ENCODE peak calls at places on chromosomes 1 and 21, in four cellular contexts. One of them, this sample, is unnamed.

GRCh38 chr1:84619383-84620093 is 45.3 kb upstream of the CTBS start:
- DNase-seq in cardiac muscle cell: peak; percentile 33
- DNase-seq in fibroblast of pulmonary artery: peak; percentile 84
- DNase-seq in RWPE2: no peak
- DNase-seq in this sample: peak; percentile 88

GRCh38 chr1:67270569-67270968 is 37.1 kb upstream of the IL12RB2 start:
- DNase-seq in cardiac muscle cell: no peak
- DNase-seq in RWPE2: no peak
- DNase-seq in fibroblast of pulmonary artery: no peak
- DNase-seq in this sample: no peak

GRCh38 chr1:240282061-240282830 is 190.6 kb downstream of the FMN2 start:
- DNase-seq in RWPE2: no peak
- DNase-seq in cardiac muscle cell: no peak
- DNase-seq in fibroblast of pulmonary artery: no peak
- DNase-seq in this sample: no peak

GRCh38 chr21:24514081-24514733 is 1093.1 kb downstream of the MRPL39 start:
- DNase-seq in fibroblast of pulmonary artery: peak; percentile 4
- DNase-seq in cardiac muscle cell: peak; percentile 5
- DNase-seq in RWPE2: no peak
- DNase-seq in this sample: no peak

GRCh38 chr21:43209575-43210453 is 41.0 kb downstream of the CRYAA start:
- DNase-seq in RWPE2: peak; percentile 55
- DNase-seq in cardiac muscle cell: no peak
- DNase-seq in fibroblast of pulmonary artery: peak; percentile 87
- DNase-seq in this sample: peak; percentile 56

GRCh38 chr1:3504823-3505155 is 50.3 kb downstream of the ARHGEF16 start:
- DNase-seq in cardiac muscle cell: no peak
- DNase-seq in fibroblast of pulmonary artery: no peak
- DNase-seq in RWPE2: no peak
- DNase-seq in this sample: peak; percentile 12

GRCh38 chr1:89918794-89919155 is 76.1 kb upstream of the ZNF326 start:
- DNase-seq in RWPE2: no peak
- DNase-seq in cardiac muscle cell: no peak
- DNase-seq in fibroblast of pulmonary artery: no peak
- DNase-seq in this sample: no peak

GRCh38 chr21:38793060-38793459 is 12.7 kb upstream of the ETS2 start:
- DNase-seq in fibroblast of pulmonary artery: no peak
- DNase-seq in RWPE2: no peak
- DNase-seq in cardiac muscle cell: no peak
- DNase-seq in this sample: no peak

GRCh38 chr1:53378932-53379661 is 51.2 kb upstream of the LRP8 start:
- DNase-seq in RWPE2: peak; percentile 15
- DNase-seq in fibroblast of pulmonary artery: no peak
- DNase-seq in cardiac muscle cell: no peak
- DNase-seq in this sample: no peak

GRCh38 chr1:28248273-28249012 is 10.9 kb upstream of the SESN2 start:
- DNase-seq in fibroblast of pulmonary artery: peak; percentile 90
- DNase-seq in cardiac muscle cell: peak; percentile 80
- DNase-seq in RWPE2: no peak
- DNase-seq in this sample: peak; percentile 82

GRCh38 chr1:61247881-61248752 is 165.8 kb downstream of the NFIA start:
- DNase-seq in cardiac muscle cell: no peak
- DNase-seq in fibroblast of pulmonary artery: peak; percentile 38
- DNase-seq in RWPE2: no peak
- DNase-seq in this sample: no peak

GRCh38 chr1:187877220-187877619 is 1048.5 kb downstream of the PLA2G4A start:
- DNase-seq in cardiac muscle cell: no peak
- DNase-seq in fibroblast of pulmonary artery: no peak
- DNase-seq in RWPE2: no peak
- DNase-seq in this sample: no peak

GRCh38 chr1:19700046-19700777 is 35.5 kb downstream of the HTR6 start:
- DNase-seq in fibroblast of pulmonary artery: no peak
- DNase-seq in cardiac muscle cell: no peak
- DNase-seq in RWPE2: no peak
- DNase-seq in this sample: no peak

GRCh38 chr1:175873290-175873689 is 129.9 kb upstream of the TNR start:
- DNase-seq in cardiac muscle cell: no peak
- DNase-seq in RWPE2: no peak
- DNase-seq in fibroblast of pulmonary artery: no peak
- DNase-seq in this sample: no peak

GRCh38 chr1:83819436-83819835 is 179.5 kb downstream of the TTLL7 start:
- DNase-seq in fibroblast of pulmonary artery: no peak
- DNase-seq in RWPE2: no peak
- DNase-seq in cardiac muscle cell: no peak
- DNase-seq in this sample: no peak

GRCh38 chr21:45336535-45336810 is 48.8 kb upstream of the POFUT2 start:
- DNase-seq in fibroblast of pulmonary artery: no peak
- DNase-seq in cardiac muscle cell: no peak
- DNase-seq in RWPE2: peak; percentile 8
- DNase-seq in this sample: no peak

GRCh38 chr1:85611856-85612255 is 31.3 kb downstream of the CCN1 start:
- DNase-seq in RWPE2: peak; percentile 95
- DNase-seq in cardiac muscle cell: peak; percentile 25
- DNase-seq in fibroblast of pulmonary artery: peak; percentile 99
- DNase-seq in this sample: peak; percentile 99

GRCh38 chr1:205500240-205501218 is 3.9 kb upstream of the CDK18 start:
- DNase-seq in fibroblast of pulmonary artery: peak; percentile 41
- DNase-seq in RWPE2: no peak
- DNase-seq in cardiac muscle cell: no peak
- DNase-seq in this sample: peak; percentile 31

GRCh38 chr1:74812180-74812541 is 79.2 kb downstream of the TYW3 start:
- DNase-seq in fibroblast of pulmonary artery: no peak
- DNase-seq in RWPE2: no peak
- DNase-seq in cardiac muscle cell: no peak
- DNase-seq in this sample: no peak

GRCh38 chr1:223240122-223240521 is 97.1 kb upstream of the TLR5 start:
- DNase-seq in RWPE2: no peak
- DNase-seq in fibroblast of pulmonary artery: no peak
- DNase-seq in cardiac muscle cell: no peak
- DNase-seq in this sample: no peak

GRCh38 chr1:44802306-44803061 is 2.3 kb downstream of the PLK3 start:
- DNase-seq in fibroblast of pulmonary artery: no peak
- DNase-seq in cardiac muscle cell: no peak
- DNase-seq in RWPE2: no peak
- DNase-seq in this sample: no peak

GRCh38 chr1:4837752-4838151 is 183.3 kb downstream of the AJAP1 start:
- DNase-seq in RWPE2: no peak
- DNase-seq in fibroblast of pulmonary artery: no peak
- DNase-seq in cardiac muscle cell: no peak
- DNase-seq in this sample: no peak

GRCh38 chr21:46294647-46295176 is 8.6 kb downstream of the YBEY start:
- DNase-seq in fibroblast of pulmonary artery: peak; percentile 55
- DNase-seq in cardiac muscle cell: no peak
- DNase-seq in RWPE2: no peak
- DNase-seq in this sample: peak; percentile 72

GRCh38 chr21:45412909-45413581 is 8.1 kb downstream of the COL18A1 start:
- DNase-seq in cardiac muscle cell: peak; percentile 55
- DNase-seq in RWPE2: peak; percentile 56
- DNase-seq in fibroblast of pulmonary artery: no peak
- DNase-seq in this sample: no peak

GRCh38 chr1:7549277-7549676 is 221.8 kb upstream of the VAMP3 start:
- DNase-seq in cardiac muscle cell: no peak
- DNase-seq in RWPE2: peak; percentile 81
- DNase-seq in fibroblast of pulmonary artery: peak; percentile 63
- DNase-seq in this sample: peak; percentile 73

GRCh38 chr21:42578761-42579415 is 65.2 kb downstream of the SLC37A1 start:
- DNase-seq in fibroblast of pulmonary artery: no peak
- DNase-seq in cardiac muscle cell: no peak
- DNase-seq in RWPE2: peak; percentile 29
- DNase-seq in this sample: no peak

GRCh38 chr1:66944330-66945274 is 19.8 kb downstream of the MIER1 start:
- DNase-seq in RWPE2: no peak
- DNase-seq in fibroblast of pulmonary artery: peak; percentile 80
- DNase-seq in cardiac muscle cell: no peak
- DNase-seq in this sample: peak; percentile 91

GRCh38 chr21:20661745-20662470 is 336.3 kb upstream of the NCAM2 start:
- DNase-seq in RWPE2: no peak
- DNase-seq in cardiac muscle cell: no peak
- DNase-seq in fibroblast of pulmonary artery: no peak
- DNase-seq in this sample: no peak

GRCh38 chr1:209302777-209303642 is 280.5 kb upstream of the CAMK1G start:
- DNase-seq in cardiac muscle cell: no peak
- DNase-seq in RWPE2: no peak
- DNase-seq in fibroblast of pulmonary artery: no peak
- DNase-seq in this sample: no peak

GRCh38 chr21:42289926-42290325 is 25.3 kb downstream of the TFF3 start:
- DNase-seq in RWPE2: no peak
- DNase-seq in fibroblast of pulmonary artery: no peak
- DNase-seq in cardiac muscle cell: no peak
- DNase-seq in this sample: no peak

GRCh38 chr1:6948416-6948815 is 163.2 kb downstream of the CAMTA1 start:
- DNase-seq in cardiac muscle cell: no peak
- DNase-seq in fibroblast of pulmonary artery: no peak
- DNase-seq in RWPE2: no peak
- DNase-seq in this sample: no peak

GRCh38 chr1:106222415-106222814 is 834.1 kb upstream of the PRMT6 start:
- DNase-seq in cardiac muscle cell: no peak
- DNase-seq in fibroblast of pulmonary artery: peak; percentile 42
- DNase-seq in RWPE2: no peak
- DNase-seq in this sample: peak; percentile 0

GRCh38 chr1:11729498-11730428 is 6.2 kb upstream of the AGTRAP start:
- DNase-seq in fibroblast of pulmonary artery: no peak
- DNase-seq in RWPE2: no peak
- DNase-seq in cardiac muscle cell: no peak
- DNase-seq in this sample: no peak

GRCh38 chr21:20253261-20253660 is 744.9 kb upstream of the NCAM2 start:
- DNase-seq in cardiac muscle cell: no peak
- DNase-seq in RWPE2: no peak
- DNase-seq in fibroblast of pulmonary artery: no peak
- DNase-seq in this sample: no peak

GRCh38 chr1:16046865-16047264 is 3.3 kb downstream of the CLCNKB start:
- DNase-seq in fibroblast of pulmonary artery: peak; percentile 13
- DNase-seq in cardiac muscle cell: no peak
- DNase-seq in RWPE2: no peak
- DNase-seq in this sample: no peak

GRCh38 chr1:109659997-109660755 is 4.3 kb downstream of the GSTM4 start:
- DNase-seq in RWPE2: no peak
- DNase-seq in cardiac muscle cell: no peak
- DNase-seq in fibroblast of pulmonary artery: no peak
- DNase-seq in this sample: no peak

GRCh38 chr1:43603004-43603403 is 46.9 kb upstream of the KDM4A start:
- DNase-seq in cardiac muscle cell: no peak
- DNase-seq in fibroblast of pulmonary artery: no peak
- DNase-seq in RWPE2: no peak
- DNase-seq in this sample: no peak

GRCh38 chr1:7940745-7941436 is at the start of gene TNFRSF9:
- DNase-seq in RWPE2: no peak
- DNase-seq in fibroblast of pulmonary artery: peak; percentile 54
- DNase-seq in cardiac muscle cell: no peak
- DNase-seq in this sample: peak; percentile 60

GRCh38 chr1:36986241-36986955 is 47.9 kb downstream of the GRIK3 start:
- DNase-seq in RWPE2: no peak
- DNase-seq in fibroblast of pulmonary artery: no peak
- DNase-seq in cardiac muscle cell: no peak
- DNase-seq in this sample: no peak

GRCh38 chr1:125087691-125088090 is 3902.9 kb downstream of the SRGAP2C start:
- DNase-seq in cardiac muscle cell: no peak
- DNase-seq in fibroblast of pulmonary artery: no peak
- DNase-seq in RWPE2: peak; percentile 25
- DNase-seq in this sample: no peak
- H3K4me3 ChIP-seq in cardiac muscle cell: no peak overlapping the region
- H3K4me3 ChIP-seq in fibroblast of pulmonary artery: no peak overlapping the region
- H3K4me3 ChIP-seq in RWPE2: no peak overlapping the region
- H3K4me3 ChIP-seq in this sample: no peak overlapping the region

DNA sequence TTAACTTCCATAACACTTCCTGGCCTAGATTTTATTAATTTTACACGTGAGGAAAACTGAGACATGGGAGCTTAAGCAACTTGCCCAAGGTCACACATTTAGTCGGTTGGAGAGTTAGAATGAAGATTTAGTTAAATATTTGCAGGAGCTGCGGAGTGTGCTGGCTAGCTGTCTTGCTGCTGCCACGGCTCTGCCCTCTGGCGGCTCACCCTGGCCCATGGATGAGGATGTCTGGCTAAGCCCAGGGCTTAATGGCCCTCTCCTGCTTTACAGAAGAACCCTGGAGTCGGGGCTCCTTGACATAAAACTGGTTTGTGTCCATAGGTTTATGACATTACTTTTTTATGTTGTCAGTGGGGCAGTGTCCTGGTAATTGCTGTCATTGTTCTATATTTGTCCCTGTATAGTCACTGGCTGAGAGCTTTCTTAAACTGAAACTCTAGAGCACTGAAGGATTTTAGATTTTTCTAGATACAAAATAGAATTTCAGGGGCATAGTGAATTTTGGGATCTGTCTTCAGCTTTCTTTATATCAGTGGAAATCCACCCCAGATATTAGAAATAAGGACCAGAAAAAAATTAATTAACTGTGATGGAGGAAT is 88.9 kb upstream of the WLS start:
- DNase-seq in cardiac muscle cell: peak; percentile 80
- DNase-seq in RWPE2: peak; percentile 64
- DNase-seq in fibroblast of pulmonary artery: peak; percentile 73
- DNase-seq in this sample: no peak
- TF ChIP-seq CTCF in cardiac muscle cell: peak; percentile 79
- TF ChIP-seq CTCF in RWPE2: peak; percentile 91
- TF ChIP-seq CTCF in fibroblast of pulmonary artery: peak; percentile 83
- TF ChIP-seq CTCF in this sample: peak; percentile 24

GRCh38 chr21:25625036-25625435 is 14.0 kb upstream of the JAM2 start:
- DNase-seq in fibroblast of pulmonary artery: peak; percentile 10
- DNase-seq in cardiac muscle cell: no peak
- DNase-seq in RWPE2: no peak
- DNase-seq in this sample: no peak

GRCh38 chr21:25626752-25627151 is 12.3 kb upstream of the JAM2 start:
- DNase-seq in cardiac muscle cell: no peak
- DNase-seq in RWPE2: no peak
- DNase-seq in fibroblast of pulmonary artery: peak; percentile 9
- DNase-seq in this sample: no peak

GRCh38 chr21:25624511-25624910 is 14.5 kb upstream of the JAM2 start:
- DNase-seq in cardiac muscle cell: no peak
- DNase-seq in fibroblast of pulmonary artery: no peak
- DNase-seq in RWPE2: no peak
- DNase-seq in this sample: no peak
- H3K4me3 ChIP-seq in cardiac muscle cell: no peak overlapping the region
- H3K4me3 ChIP-seq in fibroblast of pulmonary artery: no peak overlapping the region
- H3K4me3 ChIP-seq in RWPE2: no peak overlapping the region
- H3K4me3 ChIP-seq in this sample: no peak overlapping the region

GRCh38 chr1:88593358-88593757 is 90.7 kb upstream of the PKN2 start:
- DNase-seq in fibroblast of pulmonary artery: no peak
- DNase-seq in RWPE2: no peak
- DNase-seq in cardiac muscle cell: no peak
- DNase-seq in this sample: no peak

DNA sequence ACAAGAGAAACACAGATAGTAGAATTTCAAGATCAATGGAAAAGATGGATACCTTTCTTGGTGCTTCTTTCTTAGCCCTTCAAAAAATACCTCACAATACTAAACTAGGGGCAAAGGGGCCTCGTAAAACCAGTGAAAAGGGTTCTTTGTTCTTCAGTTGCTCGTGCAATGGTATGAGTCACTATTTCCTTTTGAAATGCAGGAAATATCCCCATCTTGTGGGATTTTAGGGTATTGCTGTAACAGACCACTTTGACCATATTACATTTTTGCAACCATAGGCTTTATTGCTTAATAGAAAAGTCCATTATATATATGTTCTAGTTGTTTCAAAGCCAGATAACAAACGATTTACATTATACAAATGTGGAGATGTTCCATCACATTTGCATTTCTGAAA is 88.7 kb upstream of the PKN2 start:
- DNase-seq in fibroblast of pulmonary artery: peak; percentile 73
- DNase-seq in RWPE2: no peak
- DNase-seq in cardiac muscle cell: no peak
- DNase-seq in this sample: peak; percentile 59
- TF ChIP-seq CTCF in fibroblast of pulmonary artery: peak; percentile 62
- TF ChIP-seq CTCF in RWPE2: peak; percentile 68
- TF ChIP-seq CTCF in cardiac muscle cell: peak; percentile 38
- TF ChIP-seq CTCF in this sample: peak; percentile 55

This sample was measured in fibroblast of mammary gland.